ENCODE peak calls at places on chromosomes 6 and 20, in four cellular contexts. C is SW480, W is GM13976, E is HFFc6. Q is an unnamed sample.

GRCh38 chr6:154791561-154792317 is 58.5 kb downstream of the SCAF8 start:
- DNase-seq in C (no peak), W (no peak), E (peak), Q (no peak)

GRCh38 chr6:513058-513457 is 121.5 kb downstream of the IRF4 start:
- DNase-seq in C (no peak), W (no peak), E (no peak), Q (no peak)

GRCh38 chr20:48898210-48898609 is 23.3 kb upstream of the ARFGEF2 start:
- DNase-seq in C (no peak), W (no peak), E (peak), Q (peak)

GRCh38 chr6:138833819-138834539 is 38.1 kb downstream of the ECT2L start:
- DNase-seq in C (no peak), W (no peak), E (no peak), Q (no peak)

GRCh38 chr6:22825210-22825609 is 255.8 kb downstream of the HDGFL1 start:
- DNase-seq in C (no peak), W (no peak), E (no peak), Q (no peak)

GRCh38 chr6:169161572-169162167 is 92.0 kb downstream of the THBS2 start:
- DNase-seq in C (no peak), W (peak), E (no peak), Q (no peak)

GRCh38 chr20:48025061-48025515 is 239.8 kb upstream of the SULF2 start:
- DNase-seq in C (peak), W (no peak), E (no peak), Q (peak)

GRCh38 chr20:2690718-2691117 is 1.9 kb upstream of the EBF4 start:
- DNase-seq in C (no peak), W (no peak), E (no peak), Q (no peak)

Q was measured in Caki2.